ENCODE peak calls at places on chromosomes 3 and 15, in eight cellular contexts. Z is nephron progenitor cell, T is IMR-90, W is GM20000, Q is vagina, B is astrocyte of the spinal cord, M is RWPE1, J is neural progenitor cell. Y is an unnamed sample.

GRCh38 chr3:167913218-167913902 is 177.8 kb downstream of the SERPINI1 start:
- DNase-seq in Z (peak; percentile 7), T (peak; percentile 3), W (no peak), Q (no peak), B (peak; percentile 28), M (peak; percentile 8), J (peak; percentile 48), Y (no peak)

GRCh38 chr3:86410587-86410986 is 580.4 kb downstream of the VGLL3 start:
- DNase-seq in Z (no peak), T (no peak), W (no peak), Q (no peak), B (no peak), M (no peak), J (peak; percentile 57), Y (peak; percentile 18)

GRCh38 chr15:74291101-74292071 is 55.3 kb downstream of the CCDC33 start:
- DNase-seq in Z (peak; percentile 98), T (peak; percentile 68), W (peak; percentile 87), Q (no peak), B (peak; percentile 73), M (peak; percentile 87), J (peak; percentile 97), Y (peak; percentile 90)

GRCh38 chr3:125110016-125110875 is 54.4 kb upstream of the HEG1 start:
- DNase-seq in Z (no peak), T (peak; percentile 98), W (no peak), Q (no peak), B (peak; percentile 98), M (peak; percentile 76), J (no peak), Y (no peak)

GRCh38 chr3:37680393-37680792 is 181.3 kb upstream of the CTDSPL start:
- DNase-seq in Z (no peak), T (no peak), W (no peak), Q (no peak), B (no peak), M (no peak), J (no peak), Y (no peak)

GRCh38 chr3:159565313-159565712 is 423.3 kb upstream of the IL12A start:
- DNase-seq in Z (no peak), T (no peak), W (no peak), Q (no peak), B (no peak), M (no peak), J (no peak), Y (no peak)

GRCh38 chr15:69802432-69802831 is 295.3 kb downstream of the TLE3 start:
- DNase-seq in Z (no peak), T (no peak), W (no peak), Q (no peak), B (no peak), M (no peak), J (no peak), Y (no peak)

GRCh38 chr3:183442994-183443393 is 14.6 kb upstream of the MCF2L2 start:
- DNase-seq in Z (no peak), T (no peak), W (no peak), Q (no peak), B (no peak), M (no peak), J (no peak), Y (no peak)

GRCh38 chr15:99421172-99421656 is 144.6 kb upstream of the MEF2A start:
- DNase-seq in Z (no peak), T (peak; percentile 39), W (no peak), Q (no peak), B (no peak), M (no peak), J (peak; percentile 61), Y (no peak)

GRCh38 chr3:99965077-99965476 is 147.4 kb downstream of the CMSS1 start:
- DNase-seq in Z (no peak), T (peak; percentile 74), W (no peak), Q (no peak), B (peak; percentile 42), M (peak; percentile 8), J (no peak), Y (no peak)

GRCh38 chr15:87752250-87752951 is 504.1 kb downstream of the NTRK3 start:
- DNase-seq in Z (no peak), T (peak; percentile 93), W (no peak), Q (no peak), B (peak; percentile 89), M (peak; percentile 88), J (no peak), Y (no peak)

GRCh38 chr3:195692361-195692700 is 28.4 kb upstream of the MUC20 start:
- DNase-seq in Z (no peak), T (no peak), W (peak; percentile 7), Q (peak; percentile 85), B (no peak), M (no peak), J (no peak), Y (no peak)

GRCh38 chr15:101084801-101085200 is 165.6 kb downstream of the LRRK1 start:
- DNase-seq in Z (no peak), T (no peak), W (no peak), Q (no peak), B (no peak), M (no peak), J (no peak), Y (no peak)

GRCh38 chr15:35107122-35107521 is 22.0 kb upstream of the NANOGP8 start:
- DNase-seq in Z (no peak), T (peak; percentile 31), W (no peak), Q (no peak), B (no peak), M (no peak), J (no peak), Y (no peak)

GRCh38 chr3:56921573-56922571 is 120.1 kb upstream of the ARHGEF3 start:
- DNase-seq in Z (no peak), T (peak; percentile 71), W (no peak), Q (no peak), B (peak; percentile 9), M (no peak), J (no peak), Y (no peak)

GRCh38 chr3:77254967-77255831 is 215.3 kb downstream of the ROBO2 start:
- DNase-seq in Z (peak; percentile 50), T (peak; percentile 69), W (peak; percentile 46), Q (no peak), B (peak; percentile 62), M (peak; percentile 25), J (peak; percentile 80), Y (no peak)

GRCh38 chr3:124277516-124277890 is 285.6 kb upstream of the ROPN1 start:
- DNase-seq in Z (no peak), T (peak; percentile 22), W (no peak), Q (no peak), B (peak; percentile 24), M (no peak), J (no peak), Y (no peak)

GRCh38 chr15:50523736-50524318 is 22.6 kb downstream of the USP50 start:
- DNase-seq in Z (no peak), T (no peak), W (no peak), Q (no peak), B (no peak), M (no peak), J (no peak), Y (no peak)

GRCh38 chr3:72567474-72567873 is 280.8 kb downstream of the SHQ1 start:
- DNase-seq in Z (no peak), T (no peak), W (no peak), Q (no peak), B (no peak), M (no peak), J (no peak), Y (no peak)

GRCh38 chr3:11136116-11136515 is 18.2 kb upstream of the HRH1 start:
- DNase-seq in Z (no peak), T (peak; percentile 61), W (no peak), Q (no peak), B (peak; percentile 68), M (no peak), J (no peak), Y (no peak)

GRCh38 chr3:109018828-109019227 is 65.1 kb upstream of the GUCA1C start:
- DNase-seq in Z (no peak), T (peak; percentile 0), W (no peak), Q (no peak), B (no peak), M (no peak), J (no peak), Y (no peak)

DNA sequence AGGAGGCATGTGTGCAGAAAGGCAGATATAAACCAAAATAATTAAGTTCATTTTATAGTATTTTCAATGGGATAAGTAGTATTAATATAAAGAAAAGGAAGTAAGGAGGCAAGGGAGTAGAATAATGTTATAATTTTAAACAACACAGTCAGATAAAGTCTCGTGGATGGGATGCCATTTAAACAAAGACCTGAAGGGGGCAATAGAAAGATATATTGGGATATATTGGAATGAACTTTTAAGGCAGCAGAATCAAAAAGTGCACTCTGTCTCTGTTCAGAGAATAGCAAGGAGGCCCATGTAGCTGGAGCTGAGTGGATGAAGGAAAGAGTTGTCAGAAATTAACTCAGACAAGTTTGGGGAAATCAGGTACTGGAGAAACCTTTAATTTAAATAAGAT is 158.7 kb downstream of the CGGBP1 start:
- DNase-seq in Z (no peak), T (no peak), W (peak; percentile 4), Q (no peak), B (no peak), M (no peak), J (peak; percentile 12), Y (no peak)
- TF ChIP-seq CTCF in Z (peak; percentile 33), T (peak; percentile 24), W (no peak), Q (no peak), B (no peak), M (no peak), J (peak; percentile 44), Y (peak; percentile 15)

DNA sequence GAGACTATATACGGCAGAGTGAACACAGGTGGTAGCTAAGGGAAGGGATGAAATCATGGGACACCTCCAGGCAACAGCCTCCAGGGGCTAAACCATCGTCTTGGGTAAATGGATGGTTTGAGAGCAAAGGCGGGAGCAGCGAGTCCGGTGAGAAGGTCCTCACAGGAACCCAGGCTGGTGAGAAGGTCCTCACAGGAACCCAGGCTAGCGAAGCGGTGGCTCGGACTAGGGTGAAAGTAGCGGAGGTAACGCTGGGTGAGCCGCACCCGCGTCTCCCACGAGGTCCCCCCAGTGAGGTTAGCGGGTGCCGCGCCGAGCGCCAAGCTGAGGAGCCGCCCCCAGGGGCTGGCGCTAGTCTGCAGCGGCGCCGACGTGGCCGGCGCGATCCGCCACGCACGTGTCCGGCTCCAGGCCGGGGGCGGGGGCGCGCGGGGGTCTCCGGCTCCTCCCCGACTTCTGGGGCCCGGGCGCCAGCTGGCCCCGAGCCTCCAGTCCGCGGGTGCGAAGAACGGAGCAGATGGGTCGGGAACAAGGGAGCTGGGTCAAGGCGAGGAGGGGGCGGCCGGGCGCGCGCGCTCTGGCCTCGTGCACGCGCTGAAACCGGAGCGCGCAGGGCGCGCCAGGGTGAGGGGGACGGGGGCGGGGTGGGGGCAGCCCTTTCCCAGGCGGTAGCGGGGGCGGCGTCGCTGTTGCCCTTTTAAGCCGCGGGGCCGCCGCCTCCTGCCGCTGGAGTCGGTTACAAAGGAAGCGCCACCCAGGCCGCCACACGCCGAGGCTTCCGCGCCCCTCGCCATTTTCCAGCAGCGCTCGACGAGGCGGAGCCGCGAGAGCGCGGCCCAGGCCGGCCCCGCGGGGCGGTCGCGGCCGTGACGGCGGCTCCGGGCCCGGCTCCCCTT is at the start of gene UBE2Q2:
- DNase-seq in Z (peak; percentile 83), T (peak; percentile 62), W (peak; percentile 91), Q (no peak), B (peak; percentile 79), M (peak; percentile 62), J (peak; percentile 94), Y (peak; percentile 82)
- TF ChIP-seq CTCF in Z (no peak), T (no peak), W (no peak), Q (no peak), B (no peak), M (no peak), J (no peak), Y (no peak)

GRCh38 chr3:140206196-140207040 is 271.4 kb downstream of the CLSTN2 start:
- DNase-seq in Z (peak; percentile 52), T (peak; percentile 18), W (no peak), Q (no peak), B (peak; percentile 49), M (peak; percentile 43), J (peak; percentile 77), Y (no peak)
- TF ChIP-seq CTCF in Z (peak; percentile 7), T (no peak), W (no peak), Q (no peak), B (peak; percentile 39), M (no peak), J (peak; percentile 32), Y (no peak)

GRCh38 chr3:28286595-28286994 is 45.2 kb downstream of the CMC1 start:
- DNase-seq in Z (no peak), T (peak; percentile 46), W (peak; percentile 17), Q (no peak), B (peak; percentile 50), M (peak; percentile 22), J (peak; percentile 16), Y (no peak)
- TF ChIP-seq CTCF in Z (peak; percentile 37), T (peak; percentile 58), W (peak; percentile 28), Q (peak; percentile 54), B (peak; percentile 54), M (peak; percentile 76), J (peak; percentile 54), Y (peak; percentile 48)

Y was measured in glutamatergic neuron.